ENCODE peak calls at places on chromosomes 7 and 10, in five cellular contexts. One of them, this sample, is unnamed.

GRCh38 chr10:107619124-107619523 is 454.6 kb upstream of the SORCS1 start:
- DNase-seq in suprapubic skin: no peak
- DNase-seq in AG10803: no peak
- DNase-seq in GM12865: no peak
- DNase-seq in brain microvascular endothelial cell: no peak
- DNase-seq in this sample: no peak

GRCh38 chr10:86770412-86770960 is 14.1 kb downstream of the BMPR1A start:
- DNase-seq in GM12865: no peak
- DNase-seq in suprapubic skin: no peak
- DNase-seq in AG10803: no peak
- DNase-seq in brain microvascular endothelial cell: no peak
- DNase-seq in this sample: no peak

GRCh38 chr7:115719963-115720362 is 310.6 kb downstream of the TFEC start:
- DNase-seq in brain microvascular endothelial cell: no peak
- DNase-seq in AG10803: no peak
- DNase-seq in suprapubic skin: no peak
- DNase-seq in GM12865: no peak
- DNase-seq in this sample: no peak

GRCh38 chr7:6228865-6229264 is 43.6 kb downstream of the CYTH3 start:
- DNase-seq in GM12865: peak
- DNase-seq in suprapubic skin: no peak
- DNase-seq in brain microvascular endothelial cell: peak
- DNase-seq in AG10803: peak
- DNase-seq in this sample: no peak

GRCh38 chr10:70738425-70739121 is 46.6 kb downstream of the TBATA start:
- DNase-seq in AG10803: no peak
- DNase-seq in suprapubic skin: no peak
- DNase-seq in GM12865: no peak
- DNase-seq in brain microvascular endothelial cell: no peak
- DNase-seq in this sample: no peak

GRCh38 chr10:122490786-122491680 is 29.7 kb downstream of the HTRA1 start:
- DNase-seq in suprapubic skin: no peak
- DNase-seq in brain microvascular endothelial cell: no peak
- DNase-seq in GM12865: peak
- DNase-seq in AG10803: peak
- DNase-seq in this sample: peak

GRCh38 chr7:11212080-11212711 is 238.5 kb downstream of the PHF14 start:
- DNase-seq in AG10803: peak
- DNase-seq in GM12865: peak
- DNase-seq in brain microvascular endothelial cell: peak
- DNase-seq in suprapubic skin: no peak
- DNase-seq in this sample: peak

GRCh38 chr7:11665381-11665780 is 166.6 kb downstream of the THSD7A start:
- DNase-seq in GM12865: no peak
- DNase-seq in brain microvascular endothelial cell: no peak
- DNase-seq in suprapubic skin: no peak
- DNase-seq in AG10803: no peak
- DNase-seq in this sample: no peak

GRCh38 chr10:83656924-83657323 is 482.4 kb upstream of the GHITM start:
- DNase-seq in GM12865: no peak
- DNase-seq in suprapubic skin: no peak
- DNase-seq in AG10803: no peak
- DNase-seq in brain microvascular endothelial cell: no peak
- DNase-seq in this sample: no peak

GRCh38 chr10:12484945-12485805 is 135.8 kb downstream of the CAMK1D start:
- DNase-seq in suprapubic skin: no peak
- DNase-seq in brain microvascular endothelial cell: peak
- DNase-seq in GM12865: peak
- DNase-seq in AG10803: no peak
- DNase-seq in this sample: no peak

GRCh38 chr7:30771859-30772429 is 727 bp downstream of the MINDY4 start:
- DNase-seq in brain microvascular endothelial cell: no peak
- DNase-seq in GM12865: peak
- DNase-seq in AG10803: no peak
- DNase-seq in suprapubic skin: no peak
- DNase-seq in this sample: no peak

GRCh38 chr10:114181971-114182370 is 2.8 kb downstream of the TDRD1 start:
- DNase-seq in suprapubic skin: no peak
- DNase-seq in GM12865: no peak
- DNase-seq in brain microvascular endothelial cell: no peak
- DNase-seq in AG10803: no peak
- DNase-seq in this sample: no peak

GRCh38 chr7:118502235-118502634 is 277.7 kb downstream of the ANKRD7 start:
- DNase-seq in suprapubic skin: no peak
- DNase-seq in GM12865: no peak
- DNase-seq in brain microvascular endothelial cell: no peak
- DNase-seq in AG10803: no peak
- DNase-seq in this sample: no peak

GRCh38 chr7:408651-409343 is 110.8 kb downstream of the PDGFA start:
- DNase-seq in brain microvascular endothelial cell: no peak
- DNase-seq in GM12865: no peak
- DNase-seq in AG10803: no peak
- DNase-seq in suprapubic skin: peak
- DNase-seq in this sample: no peak

DNA sequence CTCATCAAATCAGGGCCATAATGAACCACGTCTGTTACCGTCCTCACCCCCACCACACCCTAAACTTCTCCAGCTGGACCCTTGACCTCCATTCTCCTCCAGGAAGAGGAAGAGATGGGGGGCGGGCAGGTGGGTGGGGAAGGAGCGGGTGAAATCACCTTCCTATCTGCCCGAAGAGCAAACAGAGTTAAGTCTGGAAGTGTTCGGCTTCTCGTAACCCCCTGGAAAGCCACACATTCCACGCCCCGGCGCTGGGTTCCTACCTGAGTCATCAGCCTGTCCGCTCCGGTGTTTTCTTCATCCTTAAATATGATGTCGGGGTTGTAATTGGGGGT is 736 bp downstream of the SHH start:
- DNase-seq in GM12865: no peak
- DNase-seq in brain microvascular endothelial cell: no peak
- DNase-seq in suprapubic skin: no peak
- DNase-seq in AG10803: no peak
- DNase-seq in this sample: peak
- H3K4me3 ChIP-seq in GM12865: no peak
- H3K4me3 ChIP-seq in brain microvascular endothelial cell: peak
- H3K4me3 ChIP-seq in suprapubic skin: no peak
- H3K4me3 ChIP-seq in AG10803: no peak
- H3K4me3 ChIP-seq in this sample: no peak

DNA sequence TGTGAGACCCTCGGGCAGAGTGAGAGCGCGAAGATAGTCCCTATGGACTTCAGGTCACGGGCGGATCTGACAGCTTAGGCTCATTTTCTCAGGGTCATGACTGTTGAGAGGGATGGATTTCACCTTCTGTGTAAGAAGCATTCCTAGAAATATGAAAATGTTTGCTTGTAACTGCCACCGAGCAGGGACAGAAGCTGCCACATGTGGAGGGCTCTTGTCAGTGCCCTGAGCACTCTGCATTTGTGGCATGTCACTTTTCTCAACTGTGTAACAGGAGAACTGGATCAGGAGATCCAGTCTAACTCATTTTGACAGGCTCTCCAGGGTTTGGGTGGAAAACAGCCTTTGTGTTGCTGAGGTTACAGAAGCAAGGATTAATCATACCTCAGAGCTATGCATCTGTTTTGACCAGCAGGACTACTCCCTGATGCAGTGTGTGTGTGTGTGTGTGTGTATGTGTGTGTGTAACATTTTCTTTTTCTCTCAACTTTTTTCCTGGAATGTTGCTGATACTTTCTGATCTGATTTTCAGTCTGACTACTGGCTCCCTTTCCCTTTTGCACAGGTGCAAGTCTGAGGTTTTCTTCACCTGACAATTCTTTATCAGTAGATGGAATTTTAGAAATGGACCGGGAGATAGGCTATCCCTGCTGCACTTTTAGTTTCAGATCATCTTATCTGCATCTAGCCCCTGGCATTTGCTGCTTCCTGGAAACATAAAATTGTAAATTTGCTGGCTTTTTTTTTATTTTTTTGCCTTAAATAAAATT is 183.3 kb downstream of the STK31 start:
- DNase-seq in brain microvascular endothelial cell: peak
- DNase-seq in AG10803: peak
- DNase-seq in GM12865: no peak
- DNase-seq in suprapubic skin: no peak
- DNase-seq in this sample: peak
- H3K4me3 ChIP-seq in brain microvascular endothelial cell: no peak
- H3K4me3 ChIP-seq in AG10803: no peak
- H3K4me3 ChIP-seq in GM12865: no peak
- H3K4me3 ChIP-seq in suprapubic skin: no peak
- H3K4me3 ChIP-seq in this sample: no peak

GRCh38 chr10:44366936-44367630 is 17.8 kb downstream of the CXCL12 start:
- DNase-seq in suprapubic skin: no peak
- DNase-seq in AG10803: no peak
- DNase-seq in GM12865: no peak
- DNase-seq in brain microvascular endothelial cell: no peak
- DNase-seq in this sample: no peak
- H3K4me3 ChIP-seq in suprapubic skin: no peak
- H3K4me3 ChIP-seq in AG10803: no peak
- H3K4me3 ChIP-seq in GM12865: no peak
- H3K4me3 ChIP-seq in brain microvascular endothelial cell: no peak
- H3K4me3 ChIP-seq in this sample: no peak

GRCh38 chr10:3249292-3249889 is 76.8 kb upstream of the PITRM1 start:
- DNase-seq in brain microvascular endothelial cell: no peak
- DNase-seq in GM12865: no peak
- DNase-seq in AG10803: no peak
- DNase-seq in suprapubic skin: peak
- DNase-seq in this sample: no peak
- H3K4me3 ChIP-seq in brain microvascular endothelial cell: no peak
- H3K4me3 ChIP-seq in GM12865: no peak
- H3K4me3 ChIP-seq in AG10803: no peak
- H3K4me3 ChIP-seq in suprapubic skin: no peak
- H3K4me3 ChIP-seq in this sample: no peak

DNA sequence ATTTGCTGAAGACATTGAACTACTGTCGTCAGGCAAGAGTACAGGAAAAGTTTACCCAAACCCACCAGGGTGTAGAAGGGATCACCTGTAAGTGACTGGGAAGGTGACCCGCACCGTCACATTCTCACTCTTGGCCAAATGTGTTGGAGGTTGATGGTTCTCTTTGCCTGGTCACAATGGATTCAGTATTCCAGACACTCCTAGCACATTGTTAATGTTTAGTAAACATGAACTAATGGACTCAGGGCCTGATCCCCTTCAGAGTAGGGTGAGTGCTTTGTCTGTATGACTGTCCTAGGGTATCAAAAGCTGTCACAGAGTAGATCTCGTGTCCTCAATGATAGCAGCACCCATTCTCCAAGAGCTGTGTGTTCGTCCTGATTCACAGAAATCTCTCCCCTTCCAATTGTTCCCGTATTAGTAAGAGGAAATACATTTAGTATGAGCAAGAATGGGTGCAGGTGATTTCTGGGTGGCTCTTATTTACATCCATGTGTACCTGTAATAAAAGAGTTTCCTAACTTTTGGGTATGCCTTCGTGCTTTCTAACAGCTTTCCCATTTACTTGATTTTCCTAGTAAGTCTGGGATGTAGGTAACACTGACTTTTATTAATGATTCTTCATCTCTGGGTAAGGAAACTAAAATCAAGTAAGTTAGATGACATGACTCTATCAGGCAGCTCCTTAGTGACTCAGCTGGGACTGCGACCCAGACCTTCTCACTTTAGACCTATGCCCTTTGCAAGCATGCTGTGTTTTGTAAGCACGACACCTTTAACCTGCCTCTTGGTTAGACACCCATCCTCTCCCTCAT is 4.7 kb downstream of the EEPD1 start:
- DNase-seq in GM12865: no peak
- DNase-seq in AG10803: no peak
- DNase-seq in brain microvascular endothelial cell: no peak
- DNase-seq in suprapubic skin: no peak
- DNase-seq in this sample: peak
- H3K4me3 ChIP-seq in GM12865: no peak
- H3K4me3 ChIP-seq in AG10803: no peak
- H3K4me3 ChIP-seq in brain microvascular endothelial cell: no peak
- H3K4me3 ChIP-seq in suprapubic skin: no peak
- H3K4me3 ChIP-seq in this sample: no peak

GRCh38 chr7:152925412-152926147 is 166.0 kb downstream of the ACTR3B start:
- DNase-seq in brain microvascular endothelial cell: no peak
- DNase-seq in suprapubic skin: no peak
- DNase-seq in AG10803: no peak
- DNase-seq in GM12865: no peak
- DNase-seq in this sample: no peak

GRCh38 chr7:152923711-152924110 is 164.2 kb downstream of the ACTR3B start:
- DNase-seq in AG10803: no peak
- DNase-seq in suprapubic skin: no peak
- DNase-seq in brain microvascular endothelial cell: no peak
- DNase-seq in GM12865: no peak
- DNase-seq in this sample: no peak

GRCh38 chr7:152924826-152925411 is 165.4 kb downstream of the ACTR3B start:
- DNase-seq in AG10803: no peak
- DNase-seq in GM12865: no peak
- DNase-seq in brain microvascular endothelial cell: no peak
- DNase-seq in suprapubic skin: no peak
- DNase-seq in this sample: no peak

GRCh38 chr7:152922318-152923081 is 162.9 kb downstream of the ACTR3B start:
- DNase-seq in GM12865: no peak
- DNase-seq in suprapubic skin: no peak
- DNase-seq in brain microvascular endothelial cell: no peak
- DNase-seq in AG10803: no peak
- DNase-seq in this sample: no peak

DNA sequence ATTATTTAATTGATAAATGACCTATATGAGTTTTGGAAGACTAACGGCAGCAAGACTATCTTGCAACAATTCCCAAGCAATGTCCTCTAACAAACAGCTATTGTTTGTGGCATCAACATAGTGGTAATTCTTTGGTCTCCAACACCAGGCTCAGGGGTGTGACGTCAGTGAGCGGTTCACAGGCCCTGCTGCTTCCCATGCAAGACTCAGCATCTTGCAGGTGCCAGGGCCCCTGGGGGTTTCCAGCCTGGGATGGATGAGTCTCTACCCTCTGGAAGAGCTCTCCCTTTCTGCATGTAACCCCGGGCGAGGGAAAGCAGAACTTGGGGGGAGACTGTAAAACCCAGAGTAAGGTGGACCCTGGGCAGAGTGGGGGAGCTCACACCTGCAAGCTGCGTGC is 164.7 kb downstream of the ACTR3B start:
- DNase-seq in suprapubic skin: no peak
- DNase-seq in GM12865: no peak
- DNase-seq in brain microvascular endothelial cell: no peak
- DNase-seq in AG10803: no peak
- DNase-seq in this sample: no peak
- H3K4me3 ChIP-seq in suprapubic skin: no peak
- H3K4me3 ChIP-seq in GM12865: no peak
- H3K4me3 ChIP-seq in brain microvascular endothelial cell: no peak
- H3K4me3 ChIP-seq in AG10803: no peak
- H3K4me3 ChIP-seq in this sample: no peak

This sample was measured in bronchial epithelial cell.